ENCODE peak calls at places on chromosomes 6 and 20, in four cellular contexts. O is CD8-positive, alpha-beta T cell; L is HCT116; R is heart right ventricle. Z is an unnamed sample.

GRCh38 chr6:113018351-113019151 is 671.4 kb downstream of the RFPL4B start:
- DNase-seq in O (no peak), L (no peak), R (no peak), Z (no peak)

GRCh38 chr20:31663524-31663837 is 25.8 kb downstream of the COX4I2 start:
- DNase-seq in O (no peak), L (no peak), R (no peak), Z (no peak)

GRCh38 chr6:27096834-27097511 is 150.5 kb upstream of the PRSS16 start:
- DNase-seq in O (no peak), L (peak), R (peak), Z (peak)

GRCh38 chr20:1301031-1301529 is 27.9 kb downstream of the SDCBP2 start:
- DNase-seq in O (peak), L (peak), R (no peak), Z (no peak)

GRCh38 chr20:33791959-33792597 is 19.1 kb upstream of the CHMP4B start:
- DNase-seq in O (peak), L (no peak), R (peak), Z (no peak)

GRCh38 chr6:127939442-127940066 is 38.7 kb upstream of the THEMIS start:
- DNase-seq in O (no peak), L (no peak), R (no peak), Z (no peak)

GRCh38 chr6:74320076-74320475 is 624.1 kb downstream of the CD109 start:
- DNase-seq in O (no peak), L (no peak), R (no peak), Z (no peak)

GRCh38 chr20:1803216-1804128 is 91.7 kb upstream of the SIRPA start:
- DNase-seq in O (no peak), L (no peak), R (peak), Z (no peak)

GRCh38 chr6:5181494-5182287 is 79.1 kb downstream of the LYRM4 start:
- DNase-seq in O (no peak), L (no peak), R (no peak), Z (no peak)

GRCh38 chr6:30171677-30172471 is 8.5 kb downstream of the TRIM15 start:
- DNase-seq in O (no peak), L (no peak), R (no peak), Z (no peak)

GRCh38 chr6:141475269-141475668 is 657.5 kb upstream of the GJE1 start:
- DNase-seq in O (no peak), L (no peak), R (no peak), Z (no peak)

GRCh38 chr6:122484760-122485159 is 13.2 kb upstream of the SERINC1 start:
- DNase-seq in O (no peak), L (no peak), R (no peak), Z (no peak)

GRCh38 chr6:51028271-51028670 is 209.6 kb downstream of the TFAP2B start:
- DNase-seq in O (no peak), L (no peak), R (no peak), Z (peak)

GRCh38 chr6:31575335-31575901 is at the start of gene TNF:
- DNase-seq in O (peak), L (no peak), R (no peak), Z (no peak)

GRCh38 chr6:105994522-105995402 is 91.4 kb upstream of the PRDM1 start:
- DNase-seq in O (no peak), L (peak), R (peak), Z (no peak)

GRCh38 chr20:63409066-63409833 is 48.1 kb upstream of the CHRNA4 start:
- DNase-seq in O (no peak), L (peak), R (no peak), Z (no peak)

GRCh38 chr6:50849016-50849748 is 30.5 kb downstream of the TFAP2B start:
- DNase-seq in O (no peak), L (no peak), R (no peak), Z (no peak)

GRCh38 chr6:64335195-64335594 is 699.6 kb downstream of the PHF3 start:
- DNase-seq in O (no peak), L (no peak), R (no peak), Z (no peak)

GRCh38 chr20:6265204-6265904 is 142.5 kb upstream of the FERMT1 start:
- DNase-seq in O (no peak), L (peak), R (no peak), Z (peak)

GRCh38 chr20:9736373-9736772 is 102.5 kb downstream of the PAK5 start:
- DNase-seq in O (no peak), L (no peak), R (no peak), Z (no peak)
- TF ChIP-seq CTCF in O (no peak), L (no peak), R (no peak), Z (no peak)

DNA sequence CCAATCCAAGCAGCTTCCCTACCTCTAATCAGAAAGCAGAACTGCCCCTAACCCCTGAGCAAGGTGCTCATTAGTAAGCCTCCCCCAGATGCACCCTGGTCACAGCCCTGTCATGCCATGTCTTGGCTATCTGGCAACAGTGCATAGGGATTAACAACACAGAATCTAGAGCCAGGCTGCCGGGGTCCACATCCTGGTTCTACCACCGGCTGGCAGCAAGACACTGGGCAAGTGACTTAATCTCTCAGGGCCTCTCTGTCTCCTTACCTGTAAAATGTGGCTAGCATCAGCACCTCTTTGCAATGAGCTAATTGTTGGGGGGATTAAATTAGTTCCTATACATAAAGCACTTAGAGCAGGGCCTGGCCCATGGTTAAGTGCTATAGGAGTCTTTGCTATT is 68.1 kb downstream of the CPNE5 start:
- DNase-seq in O (no peak), L (no peak), R (no peak), Z (no peak)
- TF ChIP-seq CTCF in O (no peak), L (no peak), R (no peak), Z (no peak)

DNA sequence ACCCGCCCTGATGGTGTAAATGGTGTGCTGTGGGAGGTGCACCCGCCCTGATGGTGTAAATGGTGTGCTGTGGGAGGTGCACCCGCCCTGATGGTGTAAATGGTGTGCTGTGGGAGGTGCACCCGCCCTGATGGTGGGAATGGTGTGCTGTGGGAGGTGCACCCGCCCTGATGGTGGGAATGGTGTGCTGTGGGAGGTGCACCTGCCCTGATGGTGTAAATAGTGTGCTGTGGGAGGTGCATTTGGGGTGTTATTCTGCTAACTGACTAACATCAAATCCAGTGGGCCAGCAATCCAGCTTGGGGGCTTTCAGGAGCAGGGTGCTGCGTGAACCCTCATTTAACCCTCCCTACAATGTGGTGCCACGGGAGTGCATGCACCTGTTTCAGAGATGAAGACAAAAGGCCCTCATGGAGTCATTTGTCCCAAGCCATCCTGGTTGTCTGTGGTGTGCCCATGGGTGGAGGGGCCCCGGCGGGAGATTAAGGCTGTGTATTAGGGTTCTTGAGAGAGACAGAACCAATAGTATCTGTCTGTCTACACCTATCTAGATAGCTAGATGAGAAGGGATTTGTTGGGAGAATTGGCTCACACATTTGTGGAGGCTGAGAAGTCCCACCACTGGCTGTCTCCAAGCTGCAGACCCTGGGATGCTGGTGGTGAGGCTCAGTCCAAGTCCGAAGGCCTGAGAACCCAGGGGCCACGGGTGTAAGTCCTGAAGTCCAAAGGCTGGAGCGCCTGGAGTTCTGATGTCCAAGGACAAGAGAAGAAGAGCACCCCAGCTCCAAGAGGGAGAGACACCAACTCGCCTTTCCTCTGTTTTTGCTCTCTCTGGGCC is 39.2 kb downstream of the TMEM242 start:
- DNase-seq in O (no peak), L (no peak), R (no peak), Z (no peak)
- TF ChIP-seq CTCF in O (no peak), L (no peak), R (no peak), Z (no peak)

DNA sequence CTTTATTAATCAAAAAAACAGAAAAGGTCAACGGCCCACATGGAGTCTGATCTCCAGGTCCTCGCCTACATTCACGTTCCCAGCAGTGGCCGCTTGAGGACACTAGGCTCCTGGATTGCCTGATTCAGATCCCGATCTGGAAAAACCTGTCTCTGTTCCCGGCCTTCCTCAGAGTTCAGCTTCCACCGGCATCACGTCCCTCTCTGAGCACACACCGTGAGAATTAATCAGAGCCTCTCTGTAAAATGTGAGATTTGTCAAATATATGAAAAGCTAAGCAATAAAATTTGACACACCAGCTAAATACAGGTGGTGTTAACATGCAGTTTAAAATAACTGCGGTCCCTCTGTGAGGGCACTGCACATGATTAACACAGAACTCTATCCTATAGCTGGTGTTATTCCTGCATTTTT is 122.8 kb upstream of the COL21A1 start:
- DNase-seq in O (no peak), L (peak), R (peak), Z (peak)
- TF ChIP-seq CTCF in O (no peak), L (peak), R (peak), Z (peak)

GRCh38 chr6:34112102-34112501 is 33.8 kb downstream of the GRM4 start:
- DNase-seq in O (no peak), L (no peak), R (no peak), Z (no peak)
- TF ChIP-seq CTCF in O (no peak), L (no peak), R (no peak), Z (no peak)

GRCh38 chr20:62230696-62231095 is 7.6 kb upstream of the OSBPL2 start:
- DNase-seq in O (no peak), L (no peak), R (no peak), Z (no peak)
- TF ChIP-seq CTCF in O (no peak), L (no peak), R (no peak), Z (no peak)

DNA sequence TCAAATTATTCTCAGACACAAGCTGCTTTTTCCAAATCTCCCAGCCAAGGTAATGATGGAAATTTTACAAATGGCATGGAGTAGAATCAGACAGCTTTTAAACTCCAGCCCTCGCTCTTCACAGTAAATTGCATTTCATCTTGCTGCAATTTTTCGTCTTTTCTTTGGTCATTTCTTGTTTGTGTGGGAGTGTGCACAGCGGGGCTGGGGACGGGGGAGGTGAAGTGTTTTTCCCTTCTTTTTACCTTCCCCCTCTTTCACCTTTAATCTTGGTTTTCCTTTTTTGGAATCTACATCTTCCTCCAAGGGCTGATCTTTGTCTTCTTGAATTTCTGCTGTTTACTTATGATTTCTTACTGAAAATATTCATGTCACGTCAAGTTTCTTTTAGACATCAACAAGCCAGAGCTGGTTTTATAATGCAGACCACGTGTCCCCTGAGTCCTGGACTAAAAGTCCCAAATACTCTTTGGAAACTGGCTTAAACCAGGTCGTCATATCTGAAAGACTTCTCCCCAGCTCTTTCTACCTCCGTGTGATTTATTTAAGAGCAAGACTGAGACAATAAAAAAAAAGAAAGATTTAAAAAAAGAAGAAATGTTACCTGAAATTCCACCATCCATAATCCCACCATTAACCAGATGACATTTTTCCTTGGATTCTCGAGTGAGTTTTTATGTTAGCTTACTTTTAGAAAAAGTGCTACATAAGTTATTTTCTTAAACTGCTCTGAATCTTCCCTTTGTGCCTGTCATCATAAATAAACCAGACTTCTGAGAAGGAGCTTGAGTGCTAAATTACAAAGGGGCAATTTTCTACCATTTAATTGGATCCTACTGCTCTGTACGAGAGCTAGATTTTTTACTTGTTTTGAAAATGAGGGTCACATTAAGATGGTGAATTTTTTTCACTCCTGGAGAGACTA is 52.0 kb downstream of the MAP3K5 start:
- DNase-seq in O (no peak), L (no peak), R (no peak), Z (no peak)
- TF ChIP-seq CTCF in O (no peak), L (no peak), R (no peak), Z (no peak)

Z was measured in Panc1.